ENCODE peak calls at places on chromosomes 5 and 9, in four cellular contexts. B, W, L and U are unnamed samples.

GRCh38 chr9:89278997-89279739 is 31.8 kb upstream of the CKS2 start:
- DNase-seq in W (no peak), L (peak), B (peak), U (no peak)

GRCh38 chr9:35294066-35294465 is 132.3 kb downstream of the UNC13B start:
- DNase-seq in L (no peak), W (no peak), B (no peak), U (no peak)

GRCh38 chr9:14445946-14446345 is 132.0 kb upstream of the NFIB start:
- DNase-seq in L (no peak), B (no peak), W (no peak), U (no peak)

GRCh38 chr9:91212592-91213243 is 149.0 kb downstream of the AUH start:
- DNase-seq in L (no peak), B (no peak), W (no peak), U (no peak)

GRCh38 chr5:180296778-180297177 is 4.9 kb upstream of the MAPK9 start:
- DNase-seq in B (no peak), W (no peak), L (no peak), U (no peak)

GRCh38 chr5:81006955-81007636 is 46.9 kb downstream of the RASGRF2 start:
- DNase-seq in W (no peak), L (no peak), B (no peak), U (no peak)

GRCh38 chr5:72110401-72111013 is 3.2 kb downstream of the MAP1B start:
- DNase-seq in B (no peak), L (peak), W (no peak), U (no peak)

GRCh38 chr5:54616031-54616430 is 98.5 kb downstream of the SNX18 start:
- DNase-seq in B (no peak), W (no peak), L (no peak), U (no peak)

GRCh38 chr5:58259685-58260152 is 200.2 kb downstream of the PLK2 start:
- DNase-seq in W (no peak), B (peak), L (no peak), U (no peak)

GRCh38 chr9:136625101-136626065 is 37.3 kb upstream of the EGFL7 start:
- DNase-seq in B (peak), L (peak), W (no peak), U (no peak)

GRCh38 chr5:143314664-143315063 is 88.8 kb downstream of the NR3C1 start:
- DNase-seq in B (peak), W (no peak), L (no peak), U (no peak)

GRCh38 chr5:107425541-107426031 is 245.2 kb downstream of the EFNA5 start:
- DNase-seq in W (no peak), L (no peak), B (peak), U (no peak)

GRCh38 chr5:128574041-128574440 is 36.0 kb upstream of the FBN2 start:
- DNase-seq in B (peak), L (no peak), W (no peak), U (no peak)

GRCh38 chr5:3139596-3139995 is 388.1 kb upstream of the IRX2 start:
- DNase-seq in B (no peak), W (no peak), L (no peak), U (no peak)

GRCh38 chr5:151742870-151743294 is 15.5 kb downstream of the ATOX1 start:
- DNase-seq in W (no peak), B (no peak), L (peak), U (no peak)

GRCh38 chr5:173714551-173715428 is 98.3 kb upstream of the BOD1 start:
- DNase-seq in L (no peak), B (peak), W (no peak), U (no peak)

GRCh38 chr5:88680253-88681132 is 202.5 kb downstream of the MEF2C start:
- DNase-seq in L (peak), W (peak), B (peak), U (peak)

GRCh38 chr5:89572696-89573095 is 689.7 kb upstream of the MEF2C start:
- DNase-seq in B (no peak), L (no peak), W (no peak), U (no peak)

GRCh38 chr5:175878544-175879438 is 7.4 kb downstream of the CPLX2 start:
- DNase-seq in W (no peak), L (no peak), B (no peak), U (no peak)

GRCh38 chr5:124748687-124749594 is 2.5 kb upstream of the ZNF608 start:
- DNase-seq in W (no peak), L (peak), B (peak), U (no peak)

GRCh38 chr5:72505026-72505425 is 2.2 kb downstream of the ZNF366 start:
- DNase-seq in L (no peak), W (no peak), B (no peak), U (no peak)

GRCh38 chr9:33676746-33677505 is 118.4 kb upstream of the PRSS3 start:
- DNase-seq in W (no peak), B (peak), L (peak), U (no peak)

GRCh38 chr5:25649628-25650265 is 1005.0 kb upstream of the CDH10 start:
- DNase-seq in W (no peak), B (peak), L (no peak), U (no peak)

GRCh38 chr5:157858527-157859226 is at the start of gene CLINT1:
- DNase-seq in W (peak), B (peak), L (peak), U (peak)

GRCh38 chr9:134044944-134045343 is 19.7 kb downstream of the BRD3OS start:
- DNase-seq in W (no peak), L (no peak), B (no peak), U (no peak)

GRCh38 chr5:82885657-82886389 is 191.4 kb downstream of the TMEM167A start:
- DNase-seq in L (no peak), B (no peak), W (no peak), U (no peak)